ENCODE peak calls at places on chromosomes 2 and 18, in seven cellular contexts. One of them, this sample, is unnamed.

GRCh38 chr2:45344502-45344901 is 266.6 kb downstream of the SRBD1 start:
- DNase-seq in NCI-H1417: no peak
- DNase-seq in fibroblast of pulmonary artery: no peak
- DNase-seq in H1: no peak
- DNase-seq in mesendoderm: no peak
- DNase-seq in GM23338: no peak
- DNase-seq in neuronal stem cell: no peak
- DNase-seq in this sample: no peak

GRCh38 chr2:240572141-240573031 is 4.1 kb downstream of the RNPEPL1 start:
- DNase-seq in NCI-H1417: no peak
- DNase-seq in fibroblast of pulmonary artery: no peak
- DNase-seq in H1: no peak
- DNase-seq in mesendoderm: no peak
- DNase-seq in GM23338: no peak
- DNase-seq in neuronal stem cell: no peak
- DNase-seq in this sample: no peak

GRCh38 chr2:164981217-164981990 is 26.1 kb upstream of the SLC38A11 start:
- DNase-seq in NCI-H1417: no peak
- DNase-seq in fibroblast of pulmonary artery: peak; percentile 11
- DNase-seq in H1: no peak
- DNase-seq in mesendoderm: no peak
- DNase-seq in GM23338: no peak
- DNase-seq in neuronal stem cell: no peak
- DNase-seq in this sample: peak; percentile 45

GRCh38 chr2:240435457-240435954 is at the start of gene GPC1:
- DNase-seq in NCI-H1417: peak; percentile 58
- DNase-seq in fibroblast of pulmonary artery: peak; percentile 78
- DNase-seq in H1: no peak
- DNase-seq in mesendoderm: peak; percentile 78
- DNase-seq in GM23338: peak; percentile 78
- DNase-seq in neuronal stem cell: peak; percentile 71
- DNase-seq in this sample: peak; percentile 85

GRCh38 chr2:151258121-151258520 is 3.5 kb downstream of the RBM43 start:
- DNase-seq in NCI-H1417: no peak
- DNase-seq in fibroblast of pulmonary artery: peak; percentile 76
- DNase-seq in H1: no peak
- DNase-seq in mesendoderm: no peak
- DNase-seq in GM23338: no peak
- DNase-seq in neuronal stem cell: no peak
- DNase-seq in this sample: no peak

GRCh38 chr2:158497486-158497885 is 40.7 kb downstream of the PKP4 start:
- DNase-seq in NCI-H1417: no peak
- DNase-seq in fibroblast of pulmonary artery: peak; percentile 39
- DNase-seq in H1: no peak
- DNase-seq in mesendoderm: no peak
- DNase-seq in GM23338: no peak
- DNase-seq in neuronal stem cell: no peak
- DNase-seq in this sample: no peak

GRCh38 chr18:13560306-13560705 is 166.1 kb downstream of the FAM210A start:
- DNase-seq in NCI-H1417: no peak
- DNase-seq in fibroblast of pulmonary artery: no peak
- DNase-seq in H1: no peak
- DNase-seq in mesendoderm: no peak
- DNase-seq in GM23338: no peak
- DNase-seq in neuronal stem cell: no peak
- DNase-seq in this sample: no peak

GRCh38 chr2:166961933-166962332 is 73.7 kb downstream of the XIRP2 start:
- DNase-seq in NCI-H1417: no peak
- DNase-seq in fibroblast of pulmonary artery: no peak
- DNase-seq in H1: no peak
- DNase-seq in mesendoderm: no peak
- DNase-seq in GM23338: no peak
- DNase-seq in neuronal stem cell: no peak
- DNase-seq in this sample: no peak

GRCh38 chr2:75221872-75222271 is 22.6 kb upstream of the TACR1 start:
- DNase-seq in NCI-H1417: no peak
- DNase-seq in fibroblast of pulmonary artery: peak; percentile 68
- DNase-seq in H1: no peak
- DNase-seq in mesendoderm: no peak
- DNase-seq in GM23338: no peak
- DNase-seq in neuronal stem cell: no peak
- DNase-seq in this sample: no peak

GRCh38 chr2:147663153-147663961 is 181.5 kb upstream of the ACVR2A start:
- DNase-seq in NCI-H1417: no peak
- DNase-seq in fibroblast of pulmonary artery: no peak
- DNase-seq in H1: no peak
- DNase-seq in mesendoderm: no peak
- DNase-seq in GM23338: no peak
- DNase-seq in neuronal stem cell: no peak
- DNase-seq in this sample: no peak

GRCh38 chr2:20188201-20188600 is 36.7 kb downstream of the SDC1 start:
- DNase-seq in NCI-H1417: no peak
- DNase-seq in fibroblast of pulmonary artery: no peak
- DNase-seq in H1: no peak
- DNase-seq in mesendoderm: no peak
- DNase-seq in GM23338: no peak
- DNase-seq in neuronal stem cell: no peak
- DNase-seq in this sample: no peak

GRCh38 chr2:215793747-215794595 is 219.4 kb downstream of the MREG start:
- DNase-seq in NCI-H1417: no peak
- DNase-seq in fibroblast of pulmonary artery: peak; percentile 97
- DNase-seq in H1: no peak
- DNase-seq in mesendoderm: no peak
- DNase-seq in GM23338: no peak
- DNase-seq in neuronal stem cell: no peak
- DNase-seq in this sample: no peak

GRCh38 chr2:236947294-236947693 is 138.4 kb upstream of the COPS8 start:
- DNase-seq in NCI-H1417: no peak
- DNase-seq in fibroblast of pulmonary artery: no peak
- DNase-seq in H1: no peak
- DNase-seq in mesendoderm: no peak
- DNase-seq in GM23338: no peak
- DNase-seq in neuronal stem cell: no peak
- DNase-seq in this sample: no peak

GRCh38 chr2:223554923-223555322 is 47.2 kb downstream of the SCG2 start:
- DNase-seq in NCI-H1417: no peak
- DNase-seq in fibroblast of pulmonary artery: no peak
- DNase-seq in H1: no peak
- DNase-seq in mesendoderm: no peak
- DNase-seq in GM23338: peak; percentile 5
- DNase-seq in neuronal stem cell: no peak
- DNase-seq in this sample: no peak

GRCh38 chr18:3246636-3247242 is 862 bp upstream of the MYL12A start:
- DNase-seq in NCI-H1417: no peak
- DNase-seq in fibroblast of pulmonary artery: peak; percentile 30
- DNase-seq in H1: no peak
- DNase-seq in mesendoderm: no peak
- DNase-seq in GM23338: peak; percentile 34
- DNase-seq in neuronal stem cell: no peak
- DNase-seq in this sample: peak; percentile 48

GRCh38 chr2:220033546-220033945 is 406.1 kb downstream of the SLC4A3 start:
- DNase-seq in NCI-H1417: no peak
- DNase-seq in fibroblast of pulmonary artery: no peak
- DNase-seq in H1: no peak
- DNase-seq in mesendoderm: no peak
- DNase-seq in GM23338: no peak
- DNase-seq in neuronal stem cell: no peak
- DNase-seq in this sample: no peak

GRCh38 chr2:235494716-235495372 is 1.0 kb downstream of the AGAP1 start:
- DNase-seq in NCI-H1417: no peak
- DNase-seq in fibroblast of pulmonary artery: peak; percentile 43
- DNase-seq in H1: no peak
- DNase-seq in mesendoderm: peak; percentile 53
- DNase-seq in GM23338: peak; percentile 54
- DNase-seq in neuronal stem cell: peak; percentile 46
- DNase-seq in this sample: peak; percentile 44

GRCh38 chr2:241849616-241850543 is 8.8 kb downstream of the PDCD1 start:
- DNase-seq in NCI-H1417: no peak
- DNase-seq in fibroblast of pulmonary artery: no peak
- DNase-seq in H1: no peak
- DNase-seq in mesendoderm: no peak
- DNase-seq in GM23338: no peak
- DNase-seq in neuronal stem cell: no peak
- DNase-seq in this sample: no peak